ENCODE peak calls at places on chromosomes 13 and 19, in six cellular contexts. Z is fibroblast of lung; K is MM.1S; W is heart right ventricle; A is stimulated activated CD4-positive, alpha-beta T cell treated with anti-CD3 and anti-CD28 coated beads, TNF-alpha, amount 100 ng/mL, for 1 hour; J is NCI-H2029. B is an unnamed sample.

GRCh38 chr13:28161370-28161769 is 23.0 kb downstream of the PAN3 start:
- DNase-seq in Z (no peak), K (no peak), W (no peak), A (no peak), J (no peak), B (no peak)

GRCh38 chr19:5961969-5962945 is 15.7 kb downstream of the RANBP3 start:
- DNase-seq in Z (peak), K (no peak), W (no peak), A (peak), J (peak), B (peak)

GRCh38 chr19:35644987-35645679 is 3.0 kb upstream of the COX6B1 start:
- DNase-seq in Z (peak), K (peak), W (peak), A (peak), J (peak), B (peak)

GRCh38 chr19:49554701-49555181 is 25.6 kb downstream of the NOSIP start:
- DNase-seq in Z (no peak), K (no peak), W (peak), A (no peak), J (no peak), B (peak)

GRCh38 chr19:38788478-38789243 is at the start of gene LGALS7B:
- DNase-seq in Z (no peak), K (no peak), W (no peak), A (no peak), J (no peak), B (no peak)

GRCh38 chr13:32222046-32222676 is 93.0 kb downstream of the ZAR1L start:
- DNase-seq in Z (no peak), K (no peak), W (no peak), A (no peak), J (no peak), B (no peak)

GRCh38 chr13:33263484-33263883 is 22.1 kb downstream of the STARD13 start:
- DNase-seq in Z (no peak), K (no peak), W (no peak), A (no peak), J (no peak), B (no peak)

GRCh38 chr19:55175117-55175867 is 4.8 kb downstream of the SYT5 start:
- DNase-seq in Z (no peak), K (no peak), W (no peak), A (no peak), J (no peak), B (no peak)

GRCh38 chr19:32876236-32876918 is 6.8 kb upstream of the SLC7A9 start:
- DNase-seq in Z (no peak), K (no peak), W (no peak), A (no peak), J (no peak), B (no peak)

GRCh38 chr13:72726721-72727416 is 560 bp downstream of the MZT1 start:
- DNase-seq in Z (peak), K (peak), W (peak), A (no peak), J (no peak), B (peak)

GRCh38 chr13:35732565-35732964 is 256.1 kb upstream of the MAB21L1 start:
- DNase-seq in Z (no peak), K (no peak), W (peak), A (no peak), J (no peak), B (no peak)

GRCh38 chr19:18009412-18010066 is 1.6 kb downstream of the ARRDC2 start:
- DNase-seq in Z (no peak), K (no peak), W (no peak), A (no peak), J (no peak), B (no peak)

GRCh38 chr19:15161028-15161984 is 39.5 kb downstream of the NOTCH3 start:
- DNase-seq in Z (no peak), K (peak), W (no peak), A (no peak), J (no peak), B (no peak)

GRCh38 chr19:16368385-16369305 is 44.0 kb downstream of the KLF2 start:
- DNase-seq in Z (no peak), K (no peak), W (no peak), A (peak), J (no peak), B (no peak)

GRCh38 chr13:101623469-101624209 is 171.2 kb downstream of the ITGBL1 start:
- DNase-seq in Z (peak), K (no peak), W (no peak), A (no peak), J (no peak), B (no peak)

GRCh38 chr19:2495130-2495641 is 19.3 kb downstream of the GADD45B start:
- DNase-seq in Z (peak), K (peak), W (peak), A (no peak), J (peak), B (no peak)

GRCh38 chr13:48210178-48210577 is 22.8 kb upstream of the ITM2B start:
- DNase-seq in Z (peak), K (no peak), W (no peak), A (no peak), J (no peak), B (no peak)

GRCh38 chr19:19053508-19054314 is 10.1 kb upstream of the SLC25A42 start:
- DNase-seq in Z (peak), K (peak), W (peak), A (no peak), J (peak), B (no peak)

GRCh38 chr13:45522571-45522970 is 57.8 kb downstream of the COG3 start:
- DNase-seq in Z (no peak), K (no peak), W (no peak), A (no peak), J (no peak), B (no peak)

GRCh38 chr13:19607523-19608078 is 25.9 kb upstream of the MPHOSPH8 start:
- DNase-seq in Z (no peak), K (no peak), W (no peak), A (no peak), J (no peak), B (no peak)

GRCh38 chr13:30074955-30075614 is 224.7 kb upstream of the UBL3 start:
- DNase-seq in Z (no peak), K (no peak), W (no peak), A (no peak), J (no peak), B (no peak)

B was measured in activated naive CD4-positive, alpha-beta T cell treated with anti-CD3 and anti-CD28 coated beads, Interleukin-2, amount 50 U/mL, for 72 hours.